ENCODE peak calls at places on chromosomes 5 and 9, in nine cellular contexts. B is activated CD4-positive, alpha-beta T cell treated with anti-CD3 and anti-CD28 coated beads, Interleukin-2, amount 50 U/mL, for 4 hours; D is heart right ventricle; A is GM10248; W is stimulated activated CD4-positive, alpha-beta T cell treated with anti-CD3 and anti-CD28 coated beads, TNF-alpha, amount 100 ng/mL, for 48 hours; X is neuronal stem cell; J is T-helper 9 cell; K is amygdala; Z is Right ventricle myocardium superior. C is an unnamed sample.

GRCh38 chr9:119441338-119441737 is 72.1 kb upstream of the BRINP1 start:
- DNase-seq in B (no peak), D (no peak), A (no peak), W (no peak), X (no peak), J (no peak), K (no peak), Z (no peak), C (no peak)

GRCh38 chr5:34577267-34577666 is 78.9 kb upstream of the RAI14 start:
- DNase-seq in B (no peak), D (no peak), A (no peak), W (no peak), X (no peak), J (no peak), K (no peak), Z (no peak), C (no peak)

GRCh38 chr5:97085126-97085786 is 57.2 kb downstream of the LIX1 start:
- DNase-seq in B (no peak), D (no peak), A (no peak), W (no peak), X (no peak), J (no peak), K (no peak), Z (no peak), C (no peak)

GRCh38 chr5:50684721-50685120 is 18.3 kb downstream of the PARP8 start:
- DNase-seq in B (no peak), D (no peak), A (no peak), W (no peak), X (no peak), J (no peak), K (no peak), Z (no peak), C (no peak)

GRCh38 chr5:87076931-87077330 is 190.8 kb upstream of the RASA1 start:
- DNase-seq in B (no peak), D (no peak), A (no peak), W (no peak), X (no peak), J (no peak), K (no peak), Z (no peak), C (no peak)

GRCh38 chr9:129140397-129141065 is 29.3 kb downstream of the PTPA start:
- DNase-seq in B (no peak), D (peak), A (no peak), W (no peak), X (no peak), J (no peak), K (peak), Z (peak), C (no peak)

GRCh38 chr5:97919719-97920118 is 736.7 kb upstream of the RIOK2 start:
- DNase-seq in B (no peak), D (no peak), A (no peak), W (no peak), X (no peak), J (no peak), K (no peak), Z (no peak), C (no peak)

GRCh38 chr5:180633283-180634177 is 15.9 kb downstream of the FLT4 start:
- DNase-seq in B (no peak), D (no peak), A (no peak), W (no peak), X (no peak), J (no peak), K (no peak), Z (peak), C (no peak)

GRCh38 chr5:17860660-17861315 is 226.5 kb downstream of the TAF11L14 start:
- DNase-seq in B (no peak), D (no peak), A (no peak), W (no peak), X (no peak), J (no peak), K (no peak), Z (no peak), C (no peak)

GRCh38 chr5:163533229-163533628 is 27.8 kb downstream of the MAT2B start:
- DNase-seq in B (no peak), D (no peak), A (no peak), W (no peak), X (peak), J (no peak), K (no peak), Z (no peak), C (no peak)

GRCh38 chr9:108272350-108272899 is 583.4 kb downstream of the ACTL7B start:
- DNase-seq in B (no peak), D (peak), A (peak), W (no peak), X (no peak), J (no peak), K (no peak), Z (peak), C (no peak)

GRCh38 chr9:129113645-129114304 is 2.6 kb downstream of the PTPA start:
- DNase-seq in B (no peak), D (no peak), A (no peak), W (no peak), X (no peak), J (no peak), K (no peak), Z (no peak), C (no peak)

GRCh38 chr9:94757158-94757557 is 30.7 kb downstream of the AOPEP start:
- DNase-seq in B (no peak), D (no peak), A (no peak), W (no peak), X (no peak), J (no peak), K (no peak), Z (no peak), C (no peak)

C was measured in C1 segment of cervical spinal cord.